ENCODE peak calls at places on chromosomes 5 and 9, in four cellular contexts. One of them, this sample, is unnamed.

GRCh38 chr9:124098141-124098905 is 86.8 kb downstream of the LHX2 start:
- DNase-seq in AG08395: no peak
- DNase-seq in transverse colon: no peak
- DNase-seq in EL: no peak
- DNase-seq in this sample: no peak

GRCh38 chr5:140821375-140822280 is at the start of gene PCDHA5:
- DNase-seq in AG08395: no peak
- DNase-seq in transverse colon: no peak
- DNase-seq in EL: peak
- DNase-seq in this sample: no peak

GRCh38 chr9:27019589-27019988 is 14.1 kb upstream of the LRRC19 start:
- DNase-seq in AG08395: no peak
- DNase-seq in transverse colon: no peak
- DNase-seq in EL: no peak
- DNase-seq in this sample: no peak

GRCh38 chr5:156119692-156120091 is 207.3 kb upstream of the SGCD start:
- DNase-seq in AG08395: no peak
- DNase-seq in transverse colon: no peak
- DNase-seq in EL: no peak
- DNase-seq in this sample: no peak

GRCh38 chr5:10438301-10438700 is 3.4 kb upstream of the ROPN1L start:
- DNase-seq in AG08395: no peak
- DNase-seq in transverse colon: no peak
- DNase-seq in EL: no peak
- DNase-seq in this sample: no peak

GRCh38 chr5:143352691-143353090 is 50.8 kb downstream of the NR3C1 start:
- DNase-seq in AG08395: no peak
- DNase-seq in transverse colon: no peak
- DNase-seq in EL: no peak
- DNase-seq in this sample: no peak

GRCh38 chr5:152105085-152105484 is 180.4 kb upstream of the GLRA1 start:
- DNase-seq in AG08395: no peak
- DNase-seq in transverse colon: no peak
- DNase-seq in EL: no peak
- DNase-seq in this sample: no peak

GRCh38 chr5:55407059-55407684 is 99.4 kb downstream of the MTREX start:
- DNase-seq in AG08395: peak
- DNase-seq in transverse colon: no peak
- DNase-seq in EL: peak
- DNase-seq in this sample: peak

GRCh38 chr5:142829821-142830220 is 59.6 kb downstream of the ARHGAP26 start:
- DNase-seq in AG08395: no peak
- DNase-seq in transverse colon: no peak
- DNase-seq in EL: peak
- DNase-seq in this sample: peak

GRCh38 chr5:25453500-25453899 is 808.7 kb upstream of the CDH10 start:
- DNase-seq in AG08395: no peak
- DNase-seq in transverse colon: no peak
- DNase-seq in EL: no peak
- DNase-seq in this sample: no peak

GRCh38 chr5:63249960-63250359 is 671.3 kb downstream of the LRRC70 start:
- DNase-seq in AG08395: no peak
- DNase-seq in transverse colon: no peak
- DNase-seq in EL: no peak
- DNase-seq in this sample: no peak

GRCh38 chr5:126490167-126490937 is 67.1 kb downstream of the GRAMD2B start:
- DNase-seq in AG08395: peak
- DNase-seq in transverse colon: no peak
- DNase-seq in EL: no peak
- DNase-seq in this sample: peak

GRCh38 chr5:9622891-9623547 is 7.1 kb downstream of the TAS2R1 start:
- DNase-seq in AG08395: peak
- DNase-seq in transverse colon: no peak
- DNase-seq in EL: peak
- DNase-seq in this sample: peak

GRCh38 chr9:93083592-93084470 is 12.2 kb upstream of the CARD19 start:
- DNase-seq in AG08395: no peak
- DNase-seq in transverse colon: no peak
- DNase-seq in EL: no peak
- DNase-seq in this sample: no peak

GRCh38 chr5:139068494-139069152 is 129.5 kb downstream of the SIL1 start:
- DNase-seq in AG08395: no peak
- DNase-seq in transverse colon: no peak
- DNase-seq in EL: no peak
- DNase-seq in this sample: no peak

GRCh38 chr5:26847041-26847736 is 191.2 kb downstream of the CDH9 start:
- DNase-seq in AG08395: no peak
- DNase-seq in transverse colon: no peak
- DNase-seq in EL: no peak
- DNase-seq in this sample: no peak

GRCh38 chr9:82057805-82058204 is 69.2 kb downstream of the SPATA31D1 start:
- DNase-seq in AG08395: no peak
- DNase-seq in transverse colon: no peak
- DNase-seq in EL: no peak
- DNase-seq in this sample: no peak

GRCh38 chr9:134319306-134320194 is 6.7 kb upstream of the RXRA start:
- DNase-seq in AG08395: no peak
- DNase-seq in transverse colon: no peak
- DNase-seq in EL: no peak
- DNase-seq in this sample: no peak

GRCh38 chr5:99320461-99320860 is 391.7 kb upstream of the CHD1 start:
- DNase-seq in AG08395: no peak
- DNase-seq in transverse colon: no peak
- DNase-seq in EL: no peak
- DNase-seq in this sample: no peak

GRCh38 chr5:757931-758697 is 26.4 kb downstream of the ZDHHC11B start:
- DNase-seq in AG08395: no peak
- DNase-seq in transverse colon: peak
- DNase-seq in EL: no peak
- DNase-seq in this sample: peak

GRCh38 chr5:135214897-135215616 is 181.0 kb upstream of the PITX1 start:
- DNase-seq in AG08395: peak
- DNase-seq in transverse colon: no peak
- DNase-seq in EL: no peak
- DNase-seq in this sample: peak

This sample was measured in GM03348.